ENCODE peak calls at places on chromosome 10, in four cellular contexts. R, X, V and H are unnamed samples.

GRCh38 chr10:46541735-46542566 is 14.5 kb downstream of the GPRIN2 start:
- DNase-seq in R (no peak), X (no peak), V (no peak), H (no peak)

GRCh38 chr10:71299071-71299759 is 19.8 kb upstream of the SLC29A3 start:
- DNase-seq in R (no peak), X (no peak), V (no peak), H (no peak)

GRCh38 chr10:12782537-12782936 is 219.0 kb downstream of the CCDC3 start:
- DNase-seq in R (peak), X (no peak), V (no peak), H (peak)

GRCh38 chr10:123637326-123637880 is 28.8 kb upstream of the GPR26 start:
- DNase-seq in R (no peak), X (no peak), V (no peak), H (no peak)

GRCh38 chr10:34001087-34001580 is 666.7 kb upstream of the NRP1 start:
- DNase-seq in R (no peak), X (no peak), V (no peak), H (no peak)

GRCh38 chr10:61721431-61721830 is 58.7 kb downstream of the CABCOCO1 start:
- DNase-seq in R (no peak), X (no peak), V (no peak), H (no peak)

GRCh38 chr10:70874061-70874460 is 14.3 kb downstream of the PCBD1 start:
- DNase-seq in R (no peak), X (no peak), V (no peak), H (no peak)

GRCh38 chr10:110423650-110424049 is 74.1 kb upstream of the DUSP5 start:
- DNase-seq in R (no peak), X (no peak), V (no peak), H (no peak)

GRCh38 chr10:78715435-78715834 is 353.3 kb upstream of the ZMIZ1 start:
- DNase-seq in R (no peak), X (no peak), V (no peak), H (no peak)

GRCh38 chr10:119783665-119784027 is 57.8 kb downstream of the INPP5F start:
- DNase-seq in R (no peak), X (no peak), V (no peak), H (no peak)

GRCh38 chr10:1022413-1022812 is 3.2 kb downstream of the IDI2 start:
- DNase-seq in R (no peak), X (no peak), V (no peak), H (no peak)

GRCh38 chr10:33095867-33096479 is 137.9 kb upstream of the ITGB1 start:
- DNase-seq in R (no peak), X (no peak), V (peak), H (peak)

GRCh38 chr10:31975157-31975765 is 46.6 kb upstream of the ARHGAP12 start:
- DNase-seq in R (no peak), X (no peak), V (no peak), H (no peak)

GRCh38 chr10:105952153-105952552 is 1212.4 kb downstream of the SORCS1 start:
- DNase-seq in R (no peak), X (no peak), V (peak), H (peak)

GRCh38 chr10:31698169-31698890 is 230.3 kb downstream of the ARHGAP12 start:
- DNase-seq in R (no peak), X (no peak), V (no peak), H (no peak)

GRCh38 chr10:62048919-62049636 is 147.6 kb downstream of the ARID5B start:
- DNase-seq in R (peak), X (peak), V (peak), H (no peak)

GRCh38 chr10:72276013-72276387 is 2.3 kb downstream of the DDIT4 start:
- DNase-seq in R (no peak), X (peak), V (no peak), H (no peak)

GRCh38 chr10:116748041-116748440 is 5.7 kb upstream of the HSPA12A start:
- DNase-seq in R (no peak), X (no peak), V (no peak), H (no peak)

GRCh38 chr10:48506147-48506917 is 98.5 kb downstream of the ARHGAP22 start:
- DNase-seq in R (no peak), X (no peak), V (no peak), H (no peak)

GRCh38 chr10:48507494-48507893 is 97.4 kb downstream of the ARHGAP22 start:
- DNase-seq in R (no peak), X (no peak), V (no peak), H (no peak)

GRCh38 chr10:48503293-48503911 is 101.5 kb downstream of the ARHGAP22 start:
- DNase-seq in R (no peak), X (no peak), V (no peak), H (no peak)

GRCh38 chr10:48504141-48504885 is 100.6 kb downstream of the ARHGAP22 start:
- DNase-seq in R (no peak), X (no peak), V (no peak), H (no peak)

DNA sequence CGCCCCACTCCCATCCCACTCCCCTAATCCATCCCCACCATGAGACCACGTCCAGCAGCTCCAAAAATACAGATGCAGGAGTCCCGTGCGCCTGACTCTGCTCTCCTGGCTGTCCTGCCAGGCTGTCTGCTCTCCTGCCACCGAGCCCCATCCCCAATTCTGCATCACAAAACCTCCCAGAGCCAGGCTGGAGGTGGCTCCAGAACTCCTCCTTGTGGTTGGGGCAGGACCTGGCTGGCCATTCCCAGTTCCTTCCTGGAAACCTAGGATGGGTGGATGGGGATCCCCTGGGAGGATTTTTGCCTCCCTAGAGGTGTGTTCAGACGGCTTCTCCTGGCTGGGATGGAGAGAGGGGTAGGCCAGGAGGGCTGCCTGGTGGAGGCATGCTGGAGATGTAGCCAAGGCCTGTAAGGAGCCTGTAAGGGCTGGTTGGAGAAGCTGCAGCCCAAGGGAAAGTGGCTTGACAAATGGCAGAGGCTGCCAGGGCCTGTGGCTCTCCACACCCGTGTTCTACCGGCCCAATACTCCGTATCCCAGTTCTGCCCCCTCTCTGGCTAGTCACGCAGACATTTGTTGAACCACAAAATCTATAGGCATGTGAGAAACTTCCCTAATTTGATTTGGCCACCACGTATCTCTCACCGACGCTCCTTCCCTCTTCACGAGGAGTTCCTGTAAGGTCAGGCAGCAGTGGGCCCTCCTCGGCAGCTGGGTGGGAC is 99.3 kb downstream of the ARHGAP22 start:
- DNase-seq in R (no peak), X (no peak), V (no peak), H (no peak)
- TF ChIP-seq CTCF in R (no peak), X (no peak), V (peak), H (no peak)

GRCh38 chr10:73911553-73912004 is 647 bp downstream of the PLAU start:
- DNase-seq in R (no peak), X (no peak), V (no peak), H (no peak)
- TF ChIP-seq CTCF in R (no peak), X (no peak), V (no peak), H (no peak)

DNA sequence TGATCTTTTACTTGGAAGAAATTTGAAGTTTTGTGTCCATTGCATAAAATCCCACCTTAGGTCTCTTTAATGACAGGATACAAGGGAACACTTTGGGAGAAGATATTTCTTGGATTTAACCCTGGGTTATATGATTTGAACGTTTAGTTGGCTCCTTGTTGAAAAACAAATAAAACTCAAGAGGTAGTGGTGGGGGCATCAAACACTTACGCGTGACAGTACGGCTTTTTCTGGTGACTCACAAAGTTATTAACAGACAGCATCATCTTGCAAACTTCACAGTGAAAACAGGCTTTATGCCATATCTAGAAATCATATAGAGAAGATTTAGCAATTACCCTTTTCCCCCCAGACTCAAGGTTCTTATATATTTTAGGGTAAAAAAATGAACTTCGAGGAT is 699 bp downstream of the NRAP start:
- DNase-seq in R (no peak), X (no peak), V (no peak), H (no peak)
- TF ChIP-seq CTCF in R (no peak), X (no peak), V (no peak), H (no peak)

GRCh38 chr10:60335708-60336107 is 54.0 kb downstream of the ANK3 start:
- DNase-seq in R (no peak), X (no peak), V (no peak), H (no peak)
- TF ChIP-seq CTCF in R (peak), X (no peak), V (peak), H (peak)

GRCh38 chr10:90722832-90723231 is 135.0 kb downstream of the HTR7 start:
- DNase-seq in R (no peak), X (no peak), V (no peak), H (no peak)

GRCh38 chr10:90723416-90724068 is 134.3 kb downstream of the HTR7 start:
- DNase-seq in R (no peak), X (peak), V (no peak), H (no peak)

GRCh38 chr10:90712529-90712928 is 145.3 kb downstream of the HTR7 start:
- DNase-seq in R (no peak), X (no peak), V (no peak), H (no peak)

DNA sequence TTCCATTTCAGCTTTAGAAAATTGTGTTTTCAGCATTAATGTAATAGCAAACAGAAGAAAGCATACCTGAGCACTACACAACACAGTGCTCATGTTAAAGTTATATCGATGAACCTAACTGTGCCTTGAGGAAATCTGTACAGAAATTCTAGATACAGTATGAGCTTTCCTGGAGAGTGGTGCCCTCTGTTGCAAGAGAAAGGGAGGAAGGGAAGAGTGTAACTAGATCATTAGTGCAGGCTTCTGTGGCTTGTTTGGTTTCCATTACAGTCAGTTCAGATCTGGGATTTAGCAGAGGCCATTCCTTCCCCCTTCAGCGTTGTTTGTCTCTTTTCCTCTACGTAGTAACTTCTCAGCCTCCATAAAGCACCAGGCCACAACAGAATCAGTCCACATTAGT is 139.7 kb downstream of the HTR7 start:
- DNase-seq in R (no peak), X (no peak), V (no peak), H (no peak)
- TF ChIP-seq CTCF in R (peak), X (no peak), V (no peak), H (no peak)

DNA sequence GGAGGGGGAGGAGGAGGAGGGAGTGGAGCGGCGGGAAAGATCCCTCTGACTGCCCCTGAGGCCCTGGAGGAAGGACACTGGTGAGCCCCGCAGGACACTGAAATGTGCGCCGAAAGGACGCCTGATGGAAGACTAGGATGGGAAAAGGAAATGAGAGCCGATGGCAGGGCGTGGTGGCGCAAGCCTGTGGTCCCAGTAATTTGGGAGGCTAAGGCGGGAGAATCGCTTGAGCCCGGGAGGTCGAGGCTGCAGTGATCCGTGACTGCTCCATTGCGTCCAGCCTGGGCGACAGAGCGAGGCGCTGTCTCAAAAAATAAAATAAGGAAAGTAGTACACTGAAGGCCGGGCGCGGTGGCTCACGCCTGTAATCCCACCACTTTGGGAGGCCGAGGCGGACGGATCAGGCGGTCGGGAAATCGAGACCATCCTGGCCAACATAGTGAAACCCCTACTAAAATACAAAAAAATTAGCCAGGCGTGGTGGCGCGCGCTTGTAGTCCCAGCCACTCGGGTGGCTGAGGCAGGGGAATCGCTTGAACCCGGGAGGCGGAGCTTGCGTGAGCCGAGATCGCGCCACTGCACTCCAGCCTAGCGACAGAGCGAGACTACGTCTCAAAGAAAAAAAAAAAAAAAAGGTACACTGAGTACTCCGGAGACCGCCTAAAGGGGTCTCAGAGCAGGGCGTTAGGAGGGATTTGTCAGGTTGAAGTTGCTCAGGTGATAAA is 561 bp upstream of the HNRNPF start:
- DNase-seq in R (no peak), X (peak), V (peak), H (no peak)
- TF ChIP-seq CTCF in R (no peak), X (no peak), V (no peak), H (no peak)

GRCh38 chr10:100637785-100638184 is 102.0 kb downstream of the HIF1AN start:
- DNase-seq in R (no peak), X (no peak), V (no peak), H (no peak)
- TF ChIP-seq CTCF in R (no peak), X (no peak), V (peak), H (peak)

GRCh38 chr10:130047336-130047735 is 63.3 kb downstream of the C10orf143 start:
- DNase-seq in R (no peak), X (no peak), V (no peak), H (no peak)
- TF ChIP-seq CTCF in R (no peak), X (no peak), V (no peak), H (no peak)

DNA sequence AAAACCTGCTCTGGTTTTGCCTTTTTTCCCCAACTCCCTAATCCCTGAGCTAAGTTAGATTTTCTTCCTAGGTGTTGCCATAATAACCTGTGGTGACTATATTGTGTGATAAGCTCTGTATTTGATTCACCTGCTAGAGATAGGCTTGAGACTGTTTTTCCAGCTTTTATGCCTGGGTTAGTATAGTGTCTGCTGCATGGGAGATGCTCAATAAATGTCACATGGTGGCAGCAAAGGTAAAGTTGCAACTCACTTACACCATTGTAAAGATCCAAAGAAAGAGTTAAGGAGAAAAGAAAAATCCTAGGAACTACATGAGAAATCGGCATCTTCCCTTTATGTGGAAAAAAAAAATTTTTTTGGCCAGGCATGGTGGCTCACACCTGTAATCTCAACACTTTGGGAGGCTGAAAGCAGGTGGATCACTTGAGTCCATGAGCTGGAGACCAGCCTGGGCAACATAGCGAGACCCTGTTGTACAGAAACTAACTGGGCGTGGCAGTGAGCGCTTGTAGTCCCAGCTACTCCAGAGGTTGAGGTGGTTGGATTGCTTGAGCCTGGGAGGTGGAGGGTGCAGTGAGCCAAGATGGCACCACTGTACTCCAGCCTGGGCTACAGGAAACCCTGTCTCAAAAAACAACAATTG is 3.7 kb downstream of the CCNJ start:
- DNase-seq in R (no peak), X (no peak), V (no peak), H (no peak)
- TF ChIP-seq CTCF in R (peak), X (no peak), V (no peak), H (no peak)